ENCODE peak calls at places on chromosomes 11 and 22, in four cellular contexts. One of them, this sample, is unnamed.

GRCh38 chr11:119828819-119829218 is 99.8 kb upstream of the NECTIN1 start:
- DNase-seq in GM12891: no peak
- DNase-seq in K562: no peak
- DNase-seq in GM12878: no peak
- DNase-seq in this sample: no peak

GRCh38 chr11:65421204-65422103 is 1.1 kb upstream of the NEAT1 start:
- DNase-seq in GM12891: no peak
- DNase-seq in K562: peak; percentile 91
- DNase-seq in GM12878: no peak
- DNase-seq in this sample: peak; percentile 94

GRCh38 chr11:94315664-94316063 is 11.3 kb downstream of the IZUMO1R start:
- DNase-seq in GM12891: no peak
- DNase-seq in K562: no peak
- DNase-seq in GM12878: no peak
- DNase-seq in this sample: no peak

GRCh38 chr11:104705475-104706195 is 192.6 kb downstream of the CASP12 start:
- DNase-seq in GM12891: peak; percentile 12
- DNase-seq in K562: no peak
- DNase-seq in GM12878: peak; percentile 59
- DNase-seq in this sample: no peak

GRCh38 chr11:18890615-18891014 is 48.6 kb downstream of the MRGPRX1 start:
- DNase-seq in GM12891: no peak
- DNase-seq in K562: no peak
- DNase-seq in GM12878: no peak
- DNase-seq in this sample: no peak

GRCh38 chr22:27107824-27108223 is 450.4 kb downstream of the MIAT start:
- DNase-seq in GM12891: no peak
- DNase-seq in K562: peak; percentile 2
- DNase-seq in GM12878: no peak
- DNase-seq in this sample: no peak

GRCh38 chr11:19777032-19777341 is 64.3 kb downstream of the NAV2 start:
- DNase-seq in GM12891: peak; percentile 32
- DNase-seq in K562: no peak
- DNase-seq in GM12878: no peak
- DNase-seq in this sample: no peak

GRCh38 chr22:31952459-31952858 is 8.1 kb downstream of the YWHAH start:
- DNase-seq in GM12891: no peak
- DNase-seq in K562: no peak
- DNase-seq in GM12878: no peak
- DNase-seq in this sample: peak; percentile 23

GRCh38 chr11:65633390-65634139 is 4.3 kb upstream of the SIPA1 start:
- DNase-seq in GM12891: no peak
- DNase-seq in K562: no peak
- DNase-seq in GM12878: no peak
- DNase-seq in this sample: no peak

GRCh38 chr11:83070044-83070877 is 1.4 kb downstream of the RAB30 start:
- DNase-seq in GM12891: no peak
- DNase-seq in K562: peak; percentile 35
- DNase-seq in GM12878: no peak
- DNase-seq in this sample: no peak

GRCh38 chr11:63783925-63784592 is 15.5 kb upstream of the ZFTA start:
- DNase-seq in GM12891: no peak
- DNase-seq in K562: no peak
- DNase-seq in GM12878: no peak
- DNase-seq in this sample: no peak

GRCh38 chr11:12440565-12440964 is 63.2 kb downstream of the PARVA start:
- DNase-seq in GM12891: no peak
- DNase-seq in K562: no peak
- DNase-seq in GM12878: no peak
- DNase-seq in this sample: no peak

GRCh38 chr22:37192232-37192631 is 4.2 kb upstream of the C1QTNF6 start:
- DNase-seq in GM12891: no peak
- DNase-seq in K562: no peak
- DNase-seq in GM12878: no peak
- DNase-seq in this sample: no peak

GRCh38 chr11:15969701-15970329 is 386.5 kb downstream of the SOX6 start:
- DNase-seq in GM12891: no peak
- DNase-seq in K562: no peak
- DNase-seq in GM12878: peak; percentile 35
- DNase-seq in this sample: no peak

GRCh38 chr11:43988040-43988793 is 45.8 kb downstream of the C11orf96 start:
- DNase-seq in GM12891: no peak
- DNase-seq in K562: peak; percentile 38
- DNase-seq in GM12878: no peak
- DNase-seq in this sample: no peak

GRCh38 chr11:101915811-101916291 is 471 bp downstream of the ANGPTL5 start:
- DNase-seq in GM12891: no peak
- DNase-seq in K562: no peak
- DNase-seq in GM12878: no peak
- DNase-seq in this sample: no peak

GRCh38 chr11:13949876-13950275 is 12.6 kb upstream of the SPON1 start:
- DNase-seq in GM12891: no peak
- DNase-seq in K562: peak; percentile 37
- DNase-seq in GM12878: no peak
- DNase-seq in this sample: no peak

GRCh38 chr11:104999716-105000115 is 23.3 kb downstream of the CASP5 start:
- DNase-seq in GM12891: no peak
- DNase-seq in K562: no peak
- DNase-seq in GM12878: no peak
- DNase-seq in this sample: no peak

GRCh38 chr22:44584256-44584902 is 86.3 kb upstream of the RTL6 start:
- DNase-seq in GM12891: no peak
- DNase-seq in K562: no peak
- DNase-seq in GM12878: no peak
- DNase-seq in this sample: no peak

GRCh38 chr11:59187587-59187986 is 15.7 kb downstream of the DTX4 start:
- DNase-seq in GM12891: no peak
- DNase-seq in K562: no peak
- DNase-seq in GM12878: no peak
- DNase-seq in this sample: no peak

GRCh38 chr22:18056161-18056666 is 21.6 kb upstream of the PEX26 start:
- DNase-seq in GM12891: no peak
- DNase-seq in K562: peak; percentile 45
- DNase-seq in GM12878: no peak
- DNase-seq in this sample: no peak

GRCh38 chr11:6746086-6746618 is 25.6 kb downstream of the OR2AG2 start:
- DNase-seq in GM12891: no peak
- DNase-seq in K562: no peak
- DNase-seq in GM12878: peak; percentile 68
- DNase-seq in this sample: no peak

GRCh38 chr11:66106786-66107599 is 36.9 kb downstream of the PACS1 start:
- DNase-seq in GM12891: no peak
- DNase-seq in K562: no peak
- DNase-seq in GM12878: no peak
- DNase-seq in this sample: no peak

GRCh38 chr22:28043269-28043668 is 124.2 kb upstream of the PITPNB start:
- DNase-seq in GM12891: no peak
- DNase-seq in K562: no peak
- DNase-seq in GM12878: no peak
- DNase-seq in this sample: no peak

GRCh38 chr11:12756867-12757266 is 82.6 kb downstream of the TEAD1 start:
- DNase-seq in GM12891: no peak
- DNase-seq in K562: no peak
- DNase-seq in GM12878: no peak
- DNase-seq in this sample: no peak

GRCh38 chr11:117421471-117421870 is 93.8 kb downstream of the CEP164 start:
- DNase-seq in GM12891: no peak
- DNase-seq in K562: no peak
- DNase-seq in GM12878: no peak
- DNase-seq in this sample: no peak

GRCh38 chr11:82858556-82859091 is 41.6 kb downstream of the PRCP start:
- DNase-seq in GM12891: no peak
- DNase-seq in K562: no peak
- DNase-seq in GM12878: no peak
- DNase-seq in this sample: no peak

GRCh38 chr11:32087602-32088001 is 3.3 kb upstream of the RCN1 start:
- DNase-seq in GM12891: no peak
- DNase-seq in K562: no peak
- DNase-seq in GM12878: no peak
- DNase-seq in this sample: no peak

GRCh38 chr11:19453893-19454292 is 213.1 kb upstream of the E2F8 start:
- DNase-seq in GM12891: no peak
- DNase-seq in K562: no peak
- DNase-seq in GM12878: no peak
- DNase-seq in this sample: no peak

GRCh38 chr22:19360300-19360792 is 68.8 kb upstream of the CLTCL1 start:
- DNase-seq in GM12891: no peak
- DNase-seq in K562: peak; percentile 35
- DNase-seq in GM12878: no peak
- DNase-seq in this sample: no peak

GRCh38 chr11:28679795-28680194 is 571.6 kb downstream of the METTL15 start:
- DNase-seq in GM12891: no peak
- DNase-seq in K562: no peak
- DNase-seq in GM12878: no peak
- DNase-seq in this sample: no peak

GRCh38 chr11:102936864-102937509 is 18.5 kb downstream of the MMP13 start:
- DNase-seq in GM12891: no peak
- DNase-seq in K562: no peak
- DNase-seq in GM12878: peak; percentile 48
- DNase-seq in this sample: no peak

GRCh38 chr11:2302844-2303626 is 1.2 kb downstream of the TSPAN32 start:
- DNase-seq in GM12891: no peak
- DNase-seq in K562: no peak
- DNase-seq in GM12878: no peak
- DNase-seq in this sample: no peak

GRCh38 chr11:18310800-18311340 is 11.1 kb downstream of the HPS5 start:
- DNase-seq in GM12891: no peak
- DNase-seq in K562: no peak
- DNase-seq in GM12878: peak; percentile 70
- DNase-seq in this sample: peak; percentile 80

GRCh38 chr22:21443057-21443734 is 24.0 kb upstream of the TMEM191C start:
- DNase-seq in GM12891: no peak
- DNase-seq in K562: no peak
- DNase-seq in GM12878: no peak
- DNase-seq in this sample: no peak

GRCh38 chr11:104823638-104824037 is 74.6 kb downstream of the CASP12 start:
- DNase-seq in GM12891: no peak
- DNase-seq in K562: no peak
- DNase-seq in GM12878: no peak
- DNase-seq in this sample: no peak

GRCh38 chr11:47257518-47258316 is at the start of gene NR1H3:
- DNase-seq in GM12891: no peak
- DNase-seq in K562: peak; percentile 77
- DNase-seq in GM12878: no peak
- DNase-seq in this sample: no peak

GRCh38 chr11:111416231-111416960 is 37.3 kb upstream of the POU2AF1 start:
- DNase-seq in GM12891: no peak
- DNase-seq in K562: no peak
- DNase-seq in GM12878: no peak
- DNase-seq in this sample: no peak

GRCh38 chr11:112785717-112786116 is 175.5 kb upstream of the NCAM1 start:
- DNase-seq in GM12891: no peak
- DNase-seq in K562: no peak
- DNase-seq in GM12878: no peak
- DNase-seq in this sample: no peak

GRCh38 chr11:112786196-112786595 is 175.0 kb upstream of the NCAM1 start:
- DNase-seq in GM12891: no peak
- DNase-seq in K562: no peak
- DNase-seq in GM12878: no peak
- DNase-seq in this sample: no peak

GRCh38 chr11:112783945-112784322 is 177.3 kb upstream of the NCAM1 start:
- DNase-seq in GM12891: no peak
- DNase-seq in K562: no peak
- DNase-seq in GM12878: no peak
- DNase-seq in this sample: no peak

GRCh38 chr11:112785104-112785503 is 176.1 kb upstream of the NCAM1 start:
- DNase-seq in GM12891: no peak
- DNase-seq in K562: no peak
- DNase-seq in GM12878: no peak
- DNase-seq in this sample: no peak

GRCh38 chr11:112784323-112785073 is 176.7 kb upstream of the NCAM1 start:
- DNase-seq in GM12891: no peak
- DNase-seq in K562: no peak
- DNase-seq in GM12878: no peak
- DNase-seq in this sample: no peak
- TF ChIP-seq POLR2AphosphoS5 in GM12891: no peak
- TF ChIP-seq POLR2AphosphoS5 in K562: no peak
- TF ChIP-seq POLR2AphosphoS5 in GM12878: no peak
- TF ChIP-seq POLR2AphosphoS5 in this sample: no peak

DNA sequence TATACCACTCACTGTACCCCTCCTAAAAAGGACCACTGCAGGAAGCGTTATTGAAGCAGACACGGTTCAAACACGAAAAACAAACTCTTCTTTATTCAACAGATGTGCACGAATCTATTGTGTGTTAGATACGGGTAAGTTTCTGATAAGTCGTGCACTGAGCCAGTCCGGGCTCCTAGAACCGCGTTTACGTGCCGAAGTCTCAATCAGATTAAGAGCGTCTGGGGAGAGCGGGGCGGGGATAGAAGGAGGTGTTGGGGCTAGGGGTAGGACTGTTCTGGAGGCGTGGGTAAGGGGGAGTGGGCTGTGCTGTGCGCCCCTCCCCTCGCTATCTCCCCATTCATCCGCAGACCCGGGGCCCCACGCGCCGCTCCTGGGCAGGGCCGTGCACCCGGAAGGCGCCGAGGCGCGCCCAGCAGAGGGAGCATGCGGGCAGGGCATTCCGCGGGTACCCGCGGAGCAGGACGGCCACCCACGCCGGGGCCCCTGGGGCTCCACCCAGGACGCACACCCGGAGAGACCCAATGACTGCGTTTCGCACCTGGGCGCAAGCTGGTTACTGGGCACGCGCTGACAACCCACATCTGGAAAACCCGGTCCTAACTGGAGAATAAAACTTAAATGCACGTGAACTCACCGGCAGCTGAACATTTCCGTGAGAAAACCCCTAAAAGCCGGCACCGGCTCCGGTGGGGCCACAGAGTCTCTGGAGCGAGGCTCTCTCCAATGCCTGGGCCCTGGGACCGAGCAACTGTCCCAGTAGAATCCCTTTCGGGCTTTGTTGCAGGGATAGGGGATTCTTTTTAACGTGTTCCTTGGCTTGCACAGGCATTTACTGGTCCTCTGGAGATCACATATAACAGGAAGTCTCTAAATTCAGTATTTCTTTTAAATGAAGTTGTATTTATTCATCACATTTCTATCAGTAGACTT is 40.6 kb downstream of the WEE1 start:
- DNase-seq in GM12891: peak; percentile 60
- DNase-seq in K562: peak; percentile 92
- DNase-seq in GM12878: peak; percentile 78
- DNase-seq in this sample: peak; percentile 92
- TF ChIP-seq SPI1 in GM12891: no peak
- TF ChIP-seq SPI1 in K562: no peak
- TF ChIP-seq SPI1 in GM12878: no peak
- TF ChIP-seq SPI1 in this sample: peak; percentile 46

GRCh38 chr11:115439385-115439784 is 64.8 kb downstream of the CADM1 start:
- DNase-seq in GM12891: no peak
- DNase-seq in K562: no peak
- DNase-seq in GM12878: no peak
- DNase-seq in this sample: no peak

GRCh38 chr11:115433376-115433775 is 70.8 kb downstream of the CADM1 start:
- DNase-seq in GM12891: no peak
- DNase-seq in K562: no peak
- DNase-seq in GM12878: no peak
- DNase-seq in this sample: no peak

GRCh38 chr11:115437902-115438575 is 66.2 kb downstream of the CADM1 start:
- DNase-seq in GM12891: no peak
- DNase-seq in K562: no peak
- DNase-seq in GM12878: no peak
- DNase-seq in this sample: no peak
- TF ChIP-seq POLR2AphosphoS5 in GM12891: no peak
- TF ChIP-seq POLR2AphosphoS5 in K562: no peak
- TF ChIP-seq POLR2AphosphoS5 in GM12878: no peak
- TF ChIP-seq POLR2AphosphoS5 in this sample: no peak

GRCh38 chr11:72985645-72986044 is 156.5 kb downstream of the FCHSD2 start:
- DNase-seq in GM12891: no peak
- DNase-seq in K562: no peak
- DNase-seq in GM12878: no peak
- DNase-seq in this sample: no peak
- TF ChIP-seq SPI1 in GM12891: no peak
- TF ChIP-seq SPI1 in K562: no peak
- TF ChIP-seq SPI1 in GM12878: no peak
- TF ChIP-seq SPI1 in this sample: no peak